ENCODE peak calls at places on chromosomes 1 and 21, in five cellular contexts. One of them, this sample, is unnamed.

GRCh38 chr1:9703165-9703509 is 51.6 kb downstream of the PIK3CD start:
- DNase-seq in Peyer's patch: no peak
- DNase-seq in stomach: no peak
- DNase-seq in transverse colon: no peak
- DNase-seq in left ventricle myocardium inferior: no peak
- DNase-seq in this sample: no peak

GRCh38 chr1:3669971-3670431 is 17.7 kb downstream of the TP73 start:
- DNase-seq in Peyer's patch: peak
- DNase-seq in stomach: no peak
- DNase-seq in transverse colon: no peak
- DNase-seq in left ventricle myocardium inferior: peak
- DNase-seq in this sample: no peak

GRCh38 chr21:42650441-42651421 is 2.7 kb upstream of the PDE9A start:
- DNase-seq in Peyer's patch: no peak
- DNase-seq in stomach: no peak
- DNase-seq in transverse colon: no peak
- DNase-seq in left ventricle myocardium inferior: peak
- DNase-seq in this sample: no peak

GRCh38 chr1:30677471-30677870 is 45.9 kb downstream of the MATN1 start:
- DNase-seq in Peyer's patch: peak
- DNase-seq in stomach: no peak
- DNase-seq in transverse colon: peak
- DNase-seq in left ventricle myocardium inferior: no peak
- DNase-seq in this sample: no peak

GRCh38 chr1:62438163-62438562 is 1.3 kb downstream of the USP1 start:
- DNase-seq in Peyer's patch: no peak
- DNase-seq in stomach: no peak
- DNase-seq in transverse colon: no peak
- DNase-seq in left ventricle myocardium inferior: no peak
- DNase-seq in this sample: no peak

GRCh38 chr21:28237661-28238060 is 755.0 kb downstream of the LTN1 start:
- DNase-seq in Peyer's patch: no peak
- DNase-seq in stomach: no peak
- DNase-seq in transverse colon: no peak
- DNase-seq in left ventricle myocardium inferior: peak
- DNase-seq in this sample: no peak

GRCh38 chr1:90512441-90512840 is 204.7 kb downstream of the BARHL2 start:
- DNase-seq in Peyer's patch: no peak
- DNase-seq in stomach: no peak
- DNase-seq in transverse colon: no peak
- DNase-seq in left ventricle myocardium inferior: no peak
- DNase-seq in this sample: no peak

GRCh38 chr1:10192263-10192662 is 18.1 kb upstream of the KIF1B start:
- DNase-seq in Peyer's patch: no peak
- DNase-seq in stomach: no peak
- DNase-seq in transverse colon: no peak
- DNase-seq in left ventricle myocardium inferior: no peak
- DNase-seq in this sample: no peak

GRCh38 chr21:38819719-38820147 is 14.0 kb downstream of the ETS2 start:
- DNase-seq in Peyer's patch: no peak
- DNase-seq in stomach: peak
- DNase-seq in transverse colon: peak
- DNase-seq in left ventricle myocardium inferior: no peak
- DNase-seq in this sample: no peak

GRCh38 chr1:35044406-35044805 is 12.7 kb upstream of the ZMYM6 start:
- DNase-seq in Peyer's patch: no peak
- DNase-seq in stomach: no peak
- DNase-seq in transverse colon: no peak
- DNase-seq in left ventricle myocardium inferior: no peak
- DNase-seq in this sample: no peak

GRCh38 chr1:192311281-192311680 is 5.5 kb upstream of the RGS21 start:
- DNase-seq in Peyer's patch: no peak
- DNase-seq in stomach: no peak
- DNase-seq in transverse colon: no peak
- DNase-seq in left ventricle myocardium inferior: no peak
- DNase-seq in this sample: no peak

GRCh38 chr1:224377676-224378006 is 21.0 kb downstream of the CNIH4 start:
- DNase-seq in Peyer's patch: no peak
- DNase-seq in stomach: no peak
- DNase-seq in transverse colon: no peak
- DNase-seq in left ventricle myocardium inferior: no peak
- DNase-seq in this sample: peak

GRCh38 chr1:201361652-201362504 is 15.6 kb downstream of the TNNT2 start:
- DNase-seq in Peyer's patch: peak
- DNase-seq in stomach: no peak
- DNase-seq in transverse colon: peak
- DNase-seq in left ventricle myocardium inferior: peak
- DNase-seq in this sample: peak

GRCh38 chr1:62384276-62385005 is 52.4 kb upstream of the USP1 start:
- DNase-seq in Peyer's patch: no peak
- DNase-seq in stomach: peak
- DNase-seq in transverse colon: no peak
- DNase-seq in left ventricle myocardium inferior: no peak
- DNase-seq in this sample: no peak

GRCh38 chr1:59453297-59453970 is 156.5 kb downstream of the FGGY start:
- DNase-seq in Peyer's patch: no peak
- DNase-seq in stomach: no peak
- DNase-seq in transverse colon: no peak
- DNase-seq in left ventricle myocardium inferior: no peak
- DNase-seq in this sample: no peak

GRCh38 chr21:32364387-32364786 is 28.4 kb downstream of the URB1 start:
- DNase-seq in Peyer's patch: peak
- DNase-seq in stomach: peak
- DNase-seq in transverse colon: peak
- DNase-seq in left ventricle myocardium inferior: peak
- DNase-seq in this sample: no peak

GRCh38 chr1:59669752-59670312 is 144.9 kb upstream of the HOOK1 start:
- DNase-seq in Peyer's patch: no peak
- DNase-seq in stomach: no peak
- DNase-seq in transverse colon: no peak
- DNase-seq in left ventricle myocardium inferior: peak
- DNase-seq in this sample: no peak

GRCh38 chr1:32627596-32628162 is 22.7 kb downstream of the ZBTB8OS start:
- DNase-seq in Peyer's patch: no peak
- DNase-seq in stomach: no peak
- DNase-seq in transverse colon: peak
- DNase-seq in left ventricle myocardium inferior: no peak
- DNase-seq in this sample: peak

DNA sequence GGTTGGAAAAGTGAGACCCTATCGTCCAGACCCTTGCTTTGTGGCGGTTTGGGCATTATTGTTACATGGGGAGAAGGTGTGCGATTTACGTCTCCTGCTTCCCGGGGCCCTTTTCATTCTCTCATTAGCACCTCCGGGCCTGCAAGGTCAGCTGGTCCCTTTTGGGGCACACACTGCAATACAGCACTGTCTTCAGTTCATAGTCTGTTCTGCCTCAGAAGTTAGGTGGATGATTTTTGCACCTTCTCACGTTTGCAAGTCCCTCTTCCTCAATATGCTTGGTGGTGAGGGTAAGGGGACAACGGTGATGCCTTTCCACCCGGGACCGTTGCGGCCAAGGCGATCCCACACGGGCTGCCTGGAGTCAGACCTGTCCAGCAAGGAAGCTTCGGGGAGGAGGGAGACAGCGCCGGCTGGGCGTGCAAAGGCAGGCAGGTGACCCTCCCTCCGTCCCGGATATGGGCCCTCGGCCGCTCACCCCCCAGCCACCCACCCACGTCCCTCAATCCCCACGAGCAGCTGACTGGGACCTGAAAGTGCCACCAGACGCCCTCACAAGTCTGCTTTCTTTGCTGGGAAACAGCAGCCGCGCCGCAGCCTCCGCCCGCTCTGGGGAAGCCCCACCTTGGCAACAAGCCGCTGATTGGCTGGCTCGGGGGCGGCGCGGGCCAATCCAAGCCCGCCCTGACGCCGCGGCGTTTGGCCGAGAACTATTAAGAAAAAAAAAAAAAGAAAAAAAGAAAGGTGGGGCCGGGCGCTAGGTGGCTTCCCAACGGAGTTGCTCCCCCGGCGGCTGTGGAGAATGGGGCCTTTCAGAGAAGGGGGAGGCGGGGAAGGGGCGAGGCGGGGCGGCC is 21.7 kb downstream of the BTG2 start:
- DNase-seq in Peyer's patch: peak
- DNase-seq in stomach: peak
- DNase-seq in transverse colon: peak
- DNase-seq in left ventricle myocardium inferior: peak
- DNase-seq in this sample: peak
- TF ChIP-seq CTCF in Peyer's patch: no peak
- TF ChIP-seq CTCF in stomach: no peak
- TF ChIP-seq CTCF in transverse colon: no peak
- TF ChIP-seq CTCF in left ventricle myocardium inferior: no peak
- TF ChIP-seq CTCF in this sample: no peak

GRCh38 chr1:233916706-233917105 is 12.2 kb downstream of the SLC35F3 start:
- DNase-seq in Peyer's patch: no peak
- DNase-seq in stomach: no peak
- DNase-seq in transverse colon: no peak
- DNase-seq in left ventricle myocardium inferior: no peak
- DNase-seq in this sample: no peak
- TF ChIP-seq CTCF in Peyer's patch: no peak
- TF ChIP-seq CTCF in stomach: no peak
- TF ChIP-seq CTCF in transverse colon: no peak
- TF ChIP-seq CTCF in left ventricle myocardium inferior: no peak
- TF ChIP-seq CTCF in this sample: no peak

GRCh38 chr1:110963666-110964399 is at the start of gene LRIF1:
- DNase-seq in Peyer's patch: peak
- DNase-seq in stomach: peak
- DNase-seq in transverse colon: peak
- DNase-seq in left ventricle myocardium inferior: peak
- DNase-seq in this sample: peak
- TF ChIP-seq CTCF in Peyer's patch: peak
- TF ChIP-seq CTCF in stomach: peak
- TF ChIP-seq CTCF in transverse colon: peak
- TF ChIP-seq CTCF in left ventricle myocardium inferior: peak
- TF ChIP-seq CTCF in this sample: peak

GRCh38 chr1:236052227-236052993 is 12.5 kb downstream of the NID1 start:
- DNase-seq in Peyer's patch: no peak
- DNase-seq in stomach: no peak
- DNase-seq in transverse colon: no peak
- DNase-seq in left ventricle myocardium inferior: no peak
- DNase-seq in this sample: no peak

GRCh38 chr1:236045771-236046170 is 19.1 kb downstream of the NID1 start:
- DNase-seq in Peyer's patch: no peak
- DNase-seq in stomach: no peak
- DNase-seq in transverse colon: no peak
- DNase-seq in left ventricle myocardium inferior: no peak
- DNase-seq in this sample: no peak

DNA sequence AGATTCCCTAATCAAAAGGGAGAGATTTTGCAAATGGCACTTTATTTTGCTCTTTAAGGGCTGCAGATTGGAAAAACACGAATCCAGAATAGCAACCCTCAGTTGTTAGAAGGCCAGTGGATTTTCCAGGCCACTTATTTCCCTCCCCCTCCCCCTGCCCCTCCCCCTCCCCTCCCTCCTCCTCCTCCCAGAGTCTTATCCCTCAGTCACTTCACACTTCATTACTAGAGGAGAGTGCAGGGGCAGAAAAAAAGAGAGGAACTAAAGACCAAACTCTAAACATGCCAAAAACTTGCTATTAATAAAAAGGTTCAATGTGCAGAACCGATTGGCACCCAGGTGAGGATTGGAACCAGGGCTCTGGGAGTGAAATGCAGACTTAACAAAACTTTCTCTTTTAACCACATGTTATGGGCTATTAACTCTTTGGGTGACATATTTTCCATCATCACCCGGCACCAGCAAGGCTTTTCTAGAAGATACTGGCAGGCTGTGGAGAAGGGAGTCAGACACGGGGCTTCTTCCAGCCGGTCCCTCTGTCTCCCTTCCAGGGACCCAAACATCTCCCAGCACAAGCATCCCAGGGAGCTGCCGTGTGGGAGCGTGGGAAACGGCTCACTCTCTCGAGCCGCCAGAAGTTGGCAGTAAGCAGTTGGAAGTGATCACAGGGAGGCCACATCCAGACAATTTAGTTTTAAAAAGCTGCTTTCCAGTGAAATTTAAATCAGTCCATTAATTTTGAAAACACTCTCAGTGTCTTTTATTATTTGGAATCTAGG is 13.6 kb downstream of the NID1 start:
- DNase-seq in Peyer's patch: no peak
- DNase-seq in stomach: no peak
- DNase-seq in transverse colon: no peak
- DNase-seq in left ventricle myocardium inferior: no peak
- DNase-seq in this sample: no peak
- TF ChIP-seq CTCF in Peyer's patch: no peak
- TF ChIP-seq CTCF in stomach: no peak
- TF ChIP-seq CTCF in transverse colon: no peak
- TF ChIP-seq CTCF in left ventricle myocardium inferior: no peak
- TF ChIP-seq CTCF in this sample: no peak

DNA sequence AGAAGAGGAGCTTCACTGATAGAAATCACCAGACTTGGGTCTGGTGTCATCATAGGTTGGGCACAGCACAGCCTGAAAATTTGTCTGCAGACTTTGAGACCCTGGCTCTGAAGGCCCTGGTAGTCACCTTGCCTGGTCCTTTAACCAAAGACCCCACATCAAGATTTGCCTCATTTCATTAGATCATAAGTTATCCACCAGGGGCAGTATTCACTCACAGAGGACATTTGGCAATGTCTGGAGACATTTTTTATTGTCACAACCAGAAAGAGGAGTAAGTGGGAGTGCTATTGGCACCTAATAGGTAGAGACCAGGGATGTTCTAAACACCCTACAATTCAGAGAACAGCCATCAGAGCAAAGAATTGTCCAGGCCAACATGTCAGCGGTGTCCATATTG is 22.1 kb upstream of the PAX7 start:
- DNase-seq in Peyer's patch: no peak
- DNase-seq in stomach: no peak
- DNase-seq in transverse colon: no peak
- DNase-seq in left ventricle myocardium inferior: no peak
- DNase-seq in this sample: no peak
- TF ChIP-seq CTCF in Peyer's patch: no peak
- TF ChIP-seq CTCF in stomach: no peak
- TF ChIP-seq CTCF in transverse colon: no peak
- TF ChIP-seq CTCF in left ventricle myocardium inferior: no peak
- TF ChIP-seq CTCF in this sample: no peak

DNA sequence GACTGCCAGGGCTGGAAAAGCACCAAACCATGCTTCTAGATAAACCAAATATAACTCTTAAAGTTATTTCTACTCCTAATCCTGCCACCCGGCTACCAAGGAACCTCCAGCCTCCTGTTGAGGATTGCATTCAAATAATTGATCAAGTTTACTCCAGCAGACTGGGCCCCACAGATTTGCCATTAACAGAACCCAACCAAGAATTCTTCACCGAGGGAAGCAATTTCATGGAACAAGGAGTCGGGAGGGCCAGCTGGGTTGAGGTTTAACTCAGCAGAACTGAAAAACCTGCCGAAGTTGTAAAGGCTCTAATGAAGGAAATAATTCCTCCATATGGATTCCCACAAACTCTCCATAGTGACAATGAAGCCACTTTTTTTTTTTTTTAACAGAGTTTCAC is 28.0 kb downstream of the LACTBL1 start:
- DNase-seq in Peyer's patch: no peak
- DNase-seq in stomach: no peak
- DNase-seq in transverse colon: no peak
- DNase-seq in left ventricle myocardium inferior: no peak
- DNase-seq in this sample: no peak
- TF ChIP-seq CTCF in Peyer's patch: no peak
- TF ChIP-seq CTCF in stomach: no peak
- TF ChIP-seq CTCF in transverse colon: no peak
- TF ChIP-seq CTCF in left ventricle myocardium inferior: no peak
- TF ChIP-seq CTCF in this sample: no peak

This sample was measured in GM13976.